ENCODE peak calls at places on chromosomes 7 and 10, in eight cellular contexts. Q, O, X, B, M, U, Z and J are unnamed samples.

GRCh38 chr10:17562572-17562971 is 54.6 kb downstream of the HACD1 start:
- DNase-seq in Q (no peak), O (no peak), X (no peak), B (no peak), M (no peak), U (no peak), Z (no peak), J (no peak)

GRCh38 chr10:92156874-92157273 is 134.0 kb downstream of the CPEB3 start:
- DNase-seq in Q (no peak), O (no peak), X (no peak), B (no peak), M (no peak), U (no peak), Z (no peak), J (no peak)

GRCh38 chr7:102228935-102229334 is 57.7 kb upstream of the SH2B2 start:
- DNase-seq in Q (no peak), O (no peak), X (no peak), B (no peak), M (no peak), U (no peak), Z (no peak), J (no peak)

GRCh38 chr7:44595934-44596635 is 10.3 kb upstream of the OGDH start:
- DNase-seq in Q (no peak), O (no peak), X (no peak), B (no peak), M (no peak), U (no peak), Z (no peak), J (no peak)

GRCh38 chr10:5089869-5090268 is 4.3 kb upstream of the AKR1C3 start:
- DNase-seq in Q (no peak), O (peak; percentile 48), X (no peak), B (no peak), M (peak; percentile 67), U (no peak), Z (no peak), J (no peak)

GRCh38 chr7:73427902-73428696 is 5.5 kb upstream of the FZD9 start:
- DNase-seq in Q (no peak), O (no peak), X (no peak), B (no peak), M (no peak), U (no peak), Z (no peak), J (no peak)

GRCh38 chr7:150966002-150966401 is 12.1 kb downstream of the KCNH2 start:
- DNase-seq in Q (no peak), O (no peak), X (no peak), B (no peak), M (peak; percentile 19), U (no peak), Z (no peak), J (no peak)

GRCh38 chr7:151776876-151777510 is 99.9 kb downstream of the PRKAG2 start:
- DNase-seq in Q (no peak), O (no peak), X (no peak), B (no peak), M (no peak), U (no peak), Z (no peak), J (no peak)

GRCh38 chr10:32318476-32318896 is 28.5 kb downstream of the EPC1 start:
- DNase-seq in Q (no peak), O (no peak), X (no peak), B (peak; percentile 47), M (no peak), U (no peak), Z (no peak), J (no peak)

GRCh38 chr7:18940577-18941134 is 176.8 kb downstream of the TWIST1 start:
- DNase-seq in Q (no peak), O (no peak), X (no peak), B (no peak), M (no peak), U (no peak), Z (no peak), J (no peak)

GRCh38 chr7:134186022-134186421 is 58.9 kb downstream of the LRGUK start:
- DNase-seq in Q (no peak), O (peak; percentile 42), X (no peak), B (no peak), M (peak; percentile 75), U (no peak), Z (no peak), J (no peak)

GRCh38 chr7:1649751-1650326 is 20.2 kb upstream of the ELFN1 start:
- DNase-seq in Q (no peak), O (no peak), X (no peak), B (no peak), M (no peak), U (no peak), Z (no peak), J (no peak)

GRCh38 chr7:23472974-23473847 is 2.9 kb upstream of the IGF2BP3 start:
- DNase-seq in Q (no peak), O (no peak), X (no peak), B (no peak), M (peak; percentile 59), U (no peak), Z (no peak), J (no peak)

GRCh38 chr7:81618400-81619014 is 151.3 kb downstream of the HGF start:
- DNase-seq in Q (no peak), O (peak; percentile 83), X (no peak), B (no peak), M (peak; percentile 93), U (no peak), Z (peak; percentile 42), J (no peak)

GRCh38 chr10:15585303-15585715 is 134.4 kb downstream of the ITGA8 start:
- DNase-seq in Q (peak; percentile 4), O (peak; percentile 51), X (peak; percentile 19), B (peak; percentile 2), M (peak; percentile 70), U (no peak), Z (peak; percentile 41), J (no peak)

GRCh38 chr10:125072824-125073223 is 87.5 kb downstream of the CTBP2 start:
- DNase-seq in Q (no peak), O (no peak), X (no peak), B (no peak), M (no peak), U (no peak), Z (no peak), J (no peak)

GRCh38 chr10:75599875-75600648 is 168.6 kb downstream of the LRMDA start:
- DNase-seq in Q (no peak), O (no peak), X (no peak), B (no peak), M (no peak), U (no peak), Z (no peak), J (no peak)

GRCh38 chr10:128063736-128064614 is 62.2 kb downstream of the MKI67 start:
- DNase-seq in Q (peak; percentile 43), O (no peak), X (no peak), B (peak; percentile 23), M (no peak), U (no peak), Z (no peak), J (no peak)

GRCh38 chr10:49128854-49129253 is 5.0 kb downstream of the FAM170B start:
- DNase-seq in Q (no peak), O (no peak), X (no peak), B (no peak), M (no peak), U (no peak), Z (no peak), J (peak; percentile 26)

GRCh38 chr7:92375013-92375412 is 72.3 kb upstream of the GATAD1 start:
- DNase-seq in Q (no peak), O (no peak), X (no peak), B (no peak), M (no peak), U (no peak), Z (no peak), J (no peak)

GRCh38 chr10:27344568-27345454 is 104.2 kb upstream of the ACBD5 start:
- DNase-seq in Q (no peak), O (no peak), X (no peak), B (no peak), M (no peak), U (no peak), Z (no peak), J (no peak)

GRCh38 chr10:17001961-17002749 is 127.5 kb downstream of the CUBN start:
- DNase-seq in Q (no peak), O (peak; percentile 85), X (no peak), B (no peak), M (peak; percentile 48), U (no peak), Z (no peak), J (no peak)

GRCh38 chr7:127755529-127755928 is 103.5 kb downstream of the SND1 start:
- DNase-seq in Q (no peak), O (no peak), X (no peak), B (no peak), M (no peak), U (no peak), Z (no peak), J (no peak)

GRCh38 chr10:29105516-29106215 is 183.2 kb upstream of the LYZL1 start:
- DNase-seq in Q (no peak), O (peak; percentile 46), X (no peak), B (no peak), M (peak; percentile 71), U (no peak), Z (no peak), J (peak; percentile 21)

GRCh38 chr7:139532636-139533035 is 9.2 kb downstream of the CLEC2L start:
- DNase-seq in Q (no peak), O (no peak), X (no peak), B (no peak), M (no peak), U (no peak), Z (no peak), J (no peak)

GRCh38 chr10:80408198-80409085 is at the start of gene PRXL2A:
- DNase-seq in Q (peak; percentile 83), O (no peak), X (peak; percentile 88), B (no peak), M (peak; percentile 7), U (peak; percentile 64), Z (peak; percentile 17), J (peak; percentile 66)

GRCh38 chr10:123642697-123643096 is 23.5 kb upstream of the GPR26 start:
- DNase-seq in Q (no peak), O (no peak), X (no peak), B (no peak), M (no peak), U (no peak), Z (no peak), J (no peak)

GRCh38 chr7:95730493-95731280 is 41.7 kb upstream of the DYNC1I1 start:
- DNase-seq in Q (no peak), O (no peak), X (no peak), B (no peak), M (no peak), U (no peak), Z (no peak), J (no peak)

GRCh38 chr7:22469371-22470143 is 30.4 kb downstream of the STEAP1B start:
- DNase-seq in Q (no peak), O (no peak), X (no peak), B (no peak), M (no peak), U (no peak), Z (no peak), J (no peak)

GRCh38 chr7:82348251-82348650 is 95.3 kb downstream of the CACNA2D1 start:
- DNase-seq in Q (no peak), O (no peak), X (no peak), B (no peak), M (no peak), U (no peak), Z (no peak), J (no peak)

GRCh38 chr7:156003220-156004162 is 191.2 kb upstream of the SHH start:
- DNase-seq in Q (no peak), O (no peak), X (no peak), B (no peak), M (no peak), U (no peak), Z (no peak), J (peak; percentile 72)

GRCh38 chr10:90481326-90481923 is 376.4 kb downstream of the HTR7 start:
- DNase-seq in Q (no peak), O (no peak), X (no peak), B (no peak), M (no peak), U (no peak), Z (no peak), J (no peak)

GRCh38 chr7:1112625-1113547 is 25.0 kb downstream of the GPER1 start:
- DNase-seq in Q (no peak), O (no peak), X (no peak), B (no peak), M (no peak), U (no peak), Z (no peak), J (no peak)

GRCh38 chr7:36441344-36442022 is 51.8 kb downstream of the ANLN start:
- DNase-seq in Q (no peak), O (no peak), X (no peak), B (no peak), M (no peak), U (no peak), Z (no peak), J (no peak)